ENCODE peak calls at places on chromosomes 7 and 10, in four cellular contexts. T is psoas muscle, L is fibroblast of lung, V is hepatocyte. K is an unnamed sample.
A peak's percentile ranks its signal among the peaks of the same experiment; 100 is the strongest.

GRCh38 chr10:121154846-121155245 is 303.7 kb downstream of the WDR11 start:
- DNase-seq in T (no peak), V (peak; percentile 46), L (peak; percentile 68), K (no peak)

GRCh38 chr7:98418636-98419315 is 17.9 kb upstream of the BAIAP2L1 start:
- DNase-seq in T (peak; percentile 28), V (peak; percentile 95), L (peak; percentile 99), K (no peak)

GRCh38 chr7:111364413-111364812 is 197.9 kb downstream of the IMMP2L start:
- DNase-seq in T (no peak), V (no peak), L (peak; percentile 25), K (no peak)

GRCh38 chr10:69802424-69803161 is 887 bp downstream of the COL13A1 start:
- DNase-seq in L (peak; percentile 69), T (peak; percentile 45), V (peak; percentile 59), K (peak; percentile 86)

GRCh38 chr7:55100172-55100961 is 81.5 kb downstream of the EGFR start:
- DNase-seq in V (no peak), L (no peak), T (peak; percentile 79), K (no peak)

GRCh38 chr7:155824195-155824915 is 12.1 kb upstream of the SHH start:
- DNase-seq in L (peak; percentile 83), V (no peak), T (no peak), K (no peak)

GRCh38 chr10:59311025-59311424 is 51.3 kb downstream of the FAM13C start:
- DNase-seq in V (no peak), L (no peak), T (no peak), K (no peak)

GRCh38 chr10:124560377-124560776 is 98.8 kb downstream of the LHPP start:
- DNase-seq in V (peak; percentile 67), T (peak; percentile 69), L (peak; percentile 61), K (peak; percentile 34)

GRCh38 chr10:51468424-51468823 is 231.0 kb downstream of the CSTF2T start:
- DNase-seq in V (no peak), T (no peak), L (peak; percentile 10), K (no peak)

GRCh38 chr7:129650056-129650758 is 38.7 kb downstream of the NRF1 start:
- DNase-seq in V (no peak), L (peak; percentile 51), T (no peak), K (no peak)

GRCh38 chr10:29535012-29535777 is 99.6 kb downstream of the SVIL start:
- DNase-seq in V (peak; percentile 81), T (peak; percentile 60), L (peak; percentile 93), K (peak; percentile 78)

GRCh38 chr10:110495731-110496552 is 1.8 kb upstream of the DUSP5 start:
- DNase-seq in T (peak; percentile 38), L (peak; percentile 91), V (peak; percentile 62), K (peak; percentile 72)

GRCh38 chr7:22356855-22357310 is at the start of gene RAPGEF5:
- DNase-seq in T (no peak), V (peak; percentile 80), L (peak; percentile 22), K (peak; percentile 93)

GRCh38 chr10:43128958-43129706 is 9.1 kb upstream of the CSGALNACT2 start:
- DNase-seq in V (peak; percentile 48), L (peak; percentile 98), T (no peak), K (peak; percentile 37)

GRCh38 chr7:123410273-123410928 is 124.0 kb downstream of the IQUB start:
- DNase-seq in V (peak; percentile 58), L (peak; percentile 67), T (no peak), K (no peak)

GRCh38 chr7:129831424-129832058 is 121.2 kb downstream of the UBE2H start:
- DNase-seq in T (no peak), V (peak; percentile 64), L (peak; percentile 98), K (no peak)

GRCh38 chr10:127118024-127118423 is 78.4 kb downstream of the INSYN2A start:
- DNase-seq in T (no peak), L (no peak), V (no peak), K (no peak)

DNA sequence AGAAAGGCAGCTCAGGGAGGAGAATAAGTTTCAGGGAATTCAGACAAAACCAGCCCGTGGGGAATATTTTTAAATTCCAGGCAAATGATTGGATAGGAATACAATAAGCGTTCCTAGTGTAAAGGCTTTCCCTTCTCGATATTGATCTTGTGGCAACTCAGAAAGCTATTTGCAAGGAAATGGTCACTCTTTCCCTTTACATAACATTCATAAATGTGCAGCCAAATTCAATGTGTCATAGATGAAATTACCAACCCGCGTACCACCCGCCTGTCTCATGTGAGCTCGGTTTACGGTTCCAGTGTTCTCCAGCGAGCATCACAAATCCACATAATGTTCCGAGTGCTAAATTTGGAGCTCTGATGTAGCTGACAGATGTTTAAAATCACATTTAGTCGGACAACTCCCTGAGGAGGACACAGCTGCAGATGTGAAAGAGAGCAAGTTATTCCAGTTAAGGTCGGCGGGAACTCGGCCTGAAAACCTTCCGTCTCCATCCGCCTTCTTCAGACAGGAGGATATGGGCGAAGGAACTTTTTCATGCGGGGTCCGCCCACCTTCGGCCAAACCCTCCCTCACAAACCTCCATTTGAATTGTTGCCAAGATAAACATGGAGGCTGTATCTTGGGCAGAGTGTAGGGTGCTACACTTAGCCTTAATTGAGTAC is 327.0 kb downstream of the RNLS start:
- DNase-seq in L (no peak), V (no peak), T (peak; percentile 56), K (no peak)
- H3K4me3 ChIP-seq in L (peak overlapping the region; percentile 49), V (no peak overlapping the region), T (peak overlapping the region; percentile 33), K (no peak overlapping the region)

DNA sequence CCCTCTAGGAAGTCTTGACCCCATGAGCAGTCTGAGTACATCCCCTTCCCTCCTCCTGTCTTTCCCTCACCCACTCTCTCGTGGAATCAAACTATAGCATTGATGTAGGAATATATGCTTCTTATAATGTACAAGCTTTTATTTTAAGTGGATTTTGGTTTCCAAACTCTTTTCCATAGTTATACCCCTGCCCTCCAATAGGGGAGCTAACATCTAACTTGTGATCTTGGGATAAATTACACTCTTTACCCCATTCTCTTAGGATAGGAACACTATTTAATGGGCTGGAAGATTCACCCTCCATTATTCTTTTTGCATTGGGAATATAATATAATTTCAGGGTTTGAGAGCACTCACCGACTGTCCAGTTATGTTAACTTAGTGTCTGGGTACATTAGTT is 465.9 kb downstream of the GATA3 start:
- DNase-seq in T (no peak), L (no peak), V (no peak), K (no peak)
- H3K27me3 ChIP-seq in T (no peaks in the 10 kb centered on the region), L (no peaks in the 10 kb centered on the region), V (no peaks in the 10 kb centered on the region), K (no peaks in the 10 kb centered on the region)

GRCh38 chr10:36533316-36533715 is 592.1 kb upstream of the ANKRD30A start:
- DNase-seq in V (no peak), L (no peak), T (no peak), K (no peak)

GRCh38 chr10:36531621-36532020 is 593.8 kb upstream of the ANKRD30A start:
- DNase-seq in T (no peak), L (peak; percentile 38), V (no peak), K (no peak)

GRCh38 chr10:36538945-36539586 is 586.3 kb upstream of the ANKRD30A start:
- DNase-seq in V (peak; percentile 64), T (no peak), L (peak; percentile 59), K (no peak)

DNA sequence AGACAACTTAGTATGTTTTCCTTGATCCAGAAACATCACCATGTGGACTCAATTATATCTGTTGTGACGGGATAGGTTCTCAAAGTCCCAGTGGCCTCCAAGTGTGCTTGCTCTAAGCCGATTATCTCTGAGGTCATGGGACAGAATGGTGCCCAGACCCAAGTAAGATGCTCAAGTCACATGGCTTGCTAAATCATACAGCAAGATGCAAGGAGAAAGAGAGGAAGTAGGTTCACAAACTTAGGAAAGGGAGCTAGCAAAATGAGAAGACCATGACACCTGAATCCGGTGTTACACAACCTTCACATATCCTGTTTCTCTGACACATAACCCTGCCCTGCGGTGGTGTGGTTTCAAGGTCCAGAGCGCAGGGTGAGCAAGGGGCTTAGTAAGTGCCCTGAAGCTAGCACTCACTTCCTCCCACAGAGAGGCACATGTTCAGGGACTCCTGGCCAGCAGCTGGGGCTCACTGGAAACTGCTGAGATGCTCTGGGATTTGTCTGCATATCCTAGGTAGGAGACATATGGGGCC is 590.9 kb upstream of the ANKRD30A start:
- DNase-seq in T (no peak), L (peak; percentile 84), V (peak; percentile 12), K (no peak)
- H3K4me3 ChIP-seq in T (no peak overlapping the region), L (no peak overlapping the region), V (no peak overlapping the region), K (no peak overlapping the region)

DNA sequence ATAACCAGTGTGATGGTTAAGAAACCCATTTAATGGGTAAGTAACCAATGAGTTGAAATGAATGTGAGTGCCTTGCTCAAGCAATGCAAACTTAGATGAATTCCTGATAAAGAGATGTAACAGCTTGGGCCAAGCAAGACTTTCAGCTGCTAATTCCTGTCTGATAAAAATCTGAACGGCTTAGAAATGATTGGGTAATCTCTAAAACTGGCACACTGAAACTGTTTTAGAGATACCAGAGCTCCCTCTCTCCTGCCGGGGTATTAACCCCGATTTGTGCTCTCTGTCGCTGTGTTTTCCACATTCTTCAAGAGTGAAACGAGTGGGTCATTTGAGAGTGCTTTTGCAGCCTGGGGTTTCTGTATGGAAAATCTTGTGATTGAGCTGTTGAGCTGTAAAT is 534.9 kb upstream of the GALNT17 start:
- DNase-seq in V (no peak), L (no peak), T (no peak), K (no peak)
- H3K27me3 ChIP-seq in V (peaks cover 31% of the 10 kb centered on the region), L (peaks cover 3% of the 10 kb centered on the region), T (no peaks in the 10 kb centered on the region), K (peaks cover 37% of the 10 kb centered on the region)

GRCh38 chr10:131907679-131908078 is 6.9 kb downstream of the PPP2R2D start:
- DNase-seq in L (no peak), T (no peak), V (no peak), K (no peak)
- H3K4me3 ChIP-seq in L (no peak overlapping the region), T (no peak overlapping the region), V (no peak overlapping the region), K (no peak overlapping the region)

K was measured in H7.